ENCODE peak calls at places on chromosomes 7 and 10, in five cellular contexts. X is fibroblast of the aortic adventitia; L is left ventricle myocardium inferior; U is CD4-positive, CD25-positive, alpha-beta regulatory T cell; Q is cardiac fibroblast. G is an unnamed sample.

GRCh38 chr10:60358282-60358681 is 31.4 kb downstream of the ANK3 start:
- DNase-seq in U (no peak), L (no peak), X (no peak), Q (no peak), G (no peak)

GRCh38 chr7:244981-245380 is 45.0 kb upstream of the FOXL3 start:
- DNase-seq in Q (no peak), L (no peak), X (no peak), U (no peak), G (no peak)

GRCh38 chr10:101838416-101838970 is 5.1 kb downstream of the KCNIP2 start:
- DNase-seq in U (no peak), L (no peak), Q (no peak), X (no peak), G (no peak)

GRCh38 chr7:70829221-70830059 is 302.5 kb upstream of the GALNT17 start:
- DNase-seq in L (peak), Q (peak), X (peak), U (peak), G (no peak)

GRCh38 chr10:43980313-43980712 is 331.6 kb upstream of the ZNF32 start:
- DNase-seq in Q (no peak), X (no peak), U (peak), L (no peak), G (no peak)

GRCh38 chr10:118729641-118730258 is 25.0 kb downstream of the CACUL1 start:
- DNase-seq in U (peak), Q (no peak), L (no peak), X (no peak), G (no peak)

GRCh38 chr7:44664756-44665461 is 58.5 kb downstream of the OGDH start:
- DNase-seq in U (no peak), X (no peak), Q (no peak), L (no peak), G (no peak)

GRCh38 chr7:35652124-35652523 is 42.8 kb downstream of the HERPUD2 start:
- DNase-seq in U (peak), L (no peak), Q (no peak), X (no peak), G (no peak)

GRCh38 chr7:105806592-105807266 is 69.7 kb downstream of the ATXN7L1 start:
- DNase-seq in L (no peak), Q (peak), X (peak), U (peak), G (no peak)

GRCh38 chr7:31066516-31067130 is 14.5 kb downstream of the ADCYAP1R1 start:
- DNase-seq in Q (no peak), L (no peak), X (no peak), U (no peak), G (no peak)

GRCh38 chr7:151628846-151629604 is 109.3 kb upstream of the RHEB start:
- DNase-seq in U (no peak), Q (no peak), L (no peak), X (no peak), G (no peak)

GRCh38 chr7:129773328-129773731 is 161.8 kb downstream of the NRF1 start:
- DNase-seq in X (no peak), L (no peak), Q (no peak), U (no peak), G (no peak)

GRCh38 chr10:45555789-45556188 is 116.8 kb downstream of the ZFAND4 start:
- DNase-seq in Q (peak), X (peak), L (no peak), U (no peak), G (no peak)

GRCh38 chr10:98255146-98255877 is 12.7 kb downstream of the LOXL4 start:
- DNase-seq in X (no peak), Q (no peak), L (no peak), U (no peak), G (no peak)

GRCh38 chr10:67261300-67261797 is 335.5 kb downstream of the LRRTM3 start:
- DNase-seq in U (no peak), Q (no peak), L (no peak), X (no peak), G (no peak)

GRCh38 chr7:30647589-30647988 is 34.7 kb downstream of the CRHR2 start:
- DNase-seq in L (no peak), U (no peak), Q (no peak), X (no peak), G (no peak)

GRCh38 chr7:18457832-18458231 is 37.7 kb upstream of the HDAC9 start:
- DNase-seq in U (no peak), L (no peak), X (no peak), Q (no peak), G (no peak)

GRCh38 chr7:44046321-44047061 is 2.0 kb downstream of the DBNL start:
- DNase-seq in L (peak), Q (no peak), X (no peak), U (peak), G (no peak)

GRCh38 chr10:25063157-25063556 is 46.7 kb downstream of the THNSL1 start:
- DNase-seq in Q (no peak), U (no peak), X (no peak), L (no peak), G (no peak)

GRCh38 chr7:20344396-20344795 is 13.7 kb downstream of the ITGB8 start:
- DNase-seq in Q (no peak), L (no peak), X (no peak), U (no peak), G (no peak)

GRCh38 chr10:35916791-35917190 is 274.7 kb upstream of the FZD8 start:
- DNase-seq in U (no peak), L (no peak), X (no peak), Q (no peak), G (no peak)

GRCh38 chr10:35225204-35225603 is 98.6 kb downstream of the CREM start:
- DNase-seq in U (peak), Q (peak), X (no peak), L (no peak), G (no peak)

GRCh38 chr10:6274040-6274439 is 71.3 kb downstream of the PFKFB3 start:
- DNase-seq in Q (peak), L (no peak), U (no peak), X (peak), G (peak)

GRCh38 chr10:26296351-26296750 is 79.8 kb downstream of the GAD2 start:
- DNase-seq in U (no peak), L (no peak), X (no peak), Q (no peak), G (no peak)

GRCh38 chr7:85041599-85042216 is 145.1 kb downstream of the SEMA3D start:
- DNase-seq in U (peak), X (peak), Q (peak), L (peak), G (peak)

GRCh38 chr7:91636129-91636724 is 244.3 kb downstream of the MTERF1 start:
- DNase-seq in U (no peak), Q (peak), X (peak), L (no peak), G (no peak)

GRCh38 chr10:21173964-21174669 is 277.0 kb upstream of the NEBL start:
- DNase-seq in U (peak), X (no peak), L (peak), Q (peak), G (no peak)

GRCh38 chr10:97333351-97333600 is 1.3 kb downstream of the FRAT2 start:
- DNase-seq in X (peak), L (no peak), U (no peak), Q (peak), G (no peak)

GRCh38 chr7:17991866-17992648 is 35.6 kb downstream of the PRPS1L1 start:
- DNase-seq in U (peak), L (no peak), X (peak), Q (peak), G (no peak)

DNA sequence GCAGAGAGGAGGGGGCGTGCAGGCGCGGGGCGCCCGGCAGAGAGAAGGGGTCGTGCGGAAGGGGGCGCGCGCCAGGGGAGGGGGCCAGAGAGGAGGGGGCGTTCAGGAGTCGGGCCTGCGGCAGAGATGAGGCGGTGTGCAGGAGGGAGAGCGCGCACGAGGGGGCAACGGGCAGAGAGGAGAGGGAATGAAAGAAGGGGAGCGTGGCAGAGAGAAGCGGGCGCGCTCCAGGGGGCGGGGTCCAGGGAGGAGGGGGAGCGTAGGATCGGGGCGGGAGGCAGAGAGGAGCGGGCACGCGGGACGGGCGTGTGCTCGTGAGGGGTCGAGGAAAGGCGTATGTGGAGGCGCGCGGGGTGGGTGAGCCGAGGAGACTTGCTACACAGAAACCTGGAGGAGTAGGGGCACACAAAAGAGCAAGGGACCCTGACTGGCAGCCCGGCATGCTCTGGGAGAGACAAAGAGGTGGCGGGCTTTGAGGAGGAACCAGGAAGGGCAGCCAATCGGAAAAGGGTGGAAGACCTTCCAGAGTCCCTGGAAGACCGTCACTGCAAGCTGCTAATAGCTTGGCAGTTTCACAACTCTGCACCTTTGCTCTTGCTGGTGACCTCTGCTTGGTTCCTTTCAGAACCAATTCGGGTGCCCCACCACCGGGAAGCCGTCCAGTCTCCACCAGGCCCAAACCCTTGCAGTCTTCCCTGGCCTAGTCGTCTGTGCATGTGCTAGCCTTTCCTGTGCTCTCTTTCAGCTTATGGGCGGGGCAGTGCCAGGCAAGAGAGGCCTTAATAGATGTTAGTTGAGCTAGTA is 621 bp downstream of the DYDC2 start:
- DNase-seq in X (no peak), L (no peak), U (no peak), Q (no peak), G (no peak)
- H3K4me3 ChIP-seq in X (no peak), L (peak), U (no peak), Q (peak), G (peak)

GRCh38 chr7:135525426-135525825 is 15.5 kb upstream of the CNOT4 start:
- DNase-seq in L (no peak), U (no peak), Q (no peak), X (no peak), G (no peak)
- H3K4me3 ChIP-seq in L (no peak), U (no peak), Q (no peak), X (no peak), G (no peak)

GRCh38 chr7:23712368-23713284 is 2.6 kb downstream of the STK31 start:
- DNase-seq in L (no peak), U (peak), Q (peak), X (peak), G (peak)
- H3K4me3 ChIP-seq in L (no peak), U (no peak), Q (no peak), X (no peak), G (no peak)

DNA sequence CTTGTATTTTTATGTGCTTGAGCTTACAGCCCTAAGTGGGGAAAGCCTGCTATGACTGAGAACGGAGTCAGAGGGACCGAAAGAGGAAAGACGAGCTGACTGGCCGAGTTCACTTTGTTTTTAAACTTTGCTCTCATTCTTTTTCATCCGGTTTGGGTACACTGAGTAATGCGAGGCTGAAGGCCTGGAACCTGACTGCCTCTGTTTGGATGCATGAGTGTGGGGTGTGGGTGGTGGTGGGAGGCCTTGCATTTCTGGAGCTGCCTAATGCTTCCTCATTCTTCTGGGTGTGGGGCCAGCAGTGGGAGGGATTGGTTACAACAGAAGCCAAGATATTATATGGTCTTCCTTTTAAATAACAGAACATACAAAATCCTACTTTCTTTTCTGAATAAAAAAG is 155.5 kb downstream of the BUB3 start:
- DNase-seq in U (no peak), L (no peak), X (peak), Q (peak), G (peak)
- H3K4me3 ChIP-seq in U (no peak), L (no peak), X (no peak), Q (no peak), G (no peak)

GRCh38 chr7:94154182-94154581 is 150.0 kb upstream of the BET1 start:
- DNase-seq in U (no peak), X (no peak), Q (no peak), L (no peak), G (no peak)

GRCh38 chr7:94146408-94146807 is 142.3 kb upstream of the BET1 start:
- DNase-seq in Q (no peak), L (peak), X (no peak), U (no peak), G (no peak)

GRCh38 chr7:94154858-94155257 is 150.7 kb upstream of the BET1 start:
- DNase-seq in Q (no peak), X (no peak), U (no peak), L (no peak), G (no peak)

GRCh38 chr7:94145602-94146001 is 141.4 kb upstream of the BET1 start:
- DNase-seq in Q (peak), L (no peak), X (peak), U (no peak), G (peak)

GRCh38 chr7:94149776-94150545 is 145.8 kb upstream of the BET1 start:
- DNase-seq in L (no peak), U (no peak), Q (peak), X (no peak), G (no peak)
- H3K4me3 ChIP-seq in L (no peak), U (no peak), Q (no peak), X (no peak), G (no peak)

GRCh38 chr10:49116509-49117365 is 1.4 kb upstream of the VSTM4 start:
- DNase-seq in L (no peak), X (no peak), Q (no peak), U (no peak), G (no peak)

GRCh38 chr10:49117366-49117905 is 2.1 kb upstream of the VSTM4 start:
- DNase-seq in L (no peak), Q (no peak), X (no peak), U (no peak), G (no peak)

GRCh38 chr10:49114718-49115014 is 656 bp downstream of the VSTM4 start:
- DNase-seq in U (no peak), Q (no peak), L (no peak), X (no peak), G (no peak)

GRCh38 chr10:49115015-49115795 is at the start of gene VSTM4:
- DNase-seq in U (no peak), Q (peak), L (peak), X (peak), G (no peak)

DNA sequence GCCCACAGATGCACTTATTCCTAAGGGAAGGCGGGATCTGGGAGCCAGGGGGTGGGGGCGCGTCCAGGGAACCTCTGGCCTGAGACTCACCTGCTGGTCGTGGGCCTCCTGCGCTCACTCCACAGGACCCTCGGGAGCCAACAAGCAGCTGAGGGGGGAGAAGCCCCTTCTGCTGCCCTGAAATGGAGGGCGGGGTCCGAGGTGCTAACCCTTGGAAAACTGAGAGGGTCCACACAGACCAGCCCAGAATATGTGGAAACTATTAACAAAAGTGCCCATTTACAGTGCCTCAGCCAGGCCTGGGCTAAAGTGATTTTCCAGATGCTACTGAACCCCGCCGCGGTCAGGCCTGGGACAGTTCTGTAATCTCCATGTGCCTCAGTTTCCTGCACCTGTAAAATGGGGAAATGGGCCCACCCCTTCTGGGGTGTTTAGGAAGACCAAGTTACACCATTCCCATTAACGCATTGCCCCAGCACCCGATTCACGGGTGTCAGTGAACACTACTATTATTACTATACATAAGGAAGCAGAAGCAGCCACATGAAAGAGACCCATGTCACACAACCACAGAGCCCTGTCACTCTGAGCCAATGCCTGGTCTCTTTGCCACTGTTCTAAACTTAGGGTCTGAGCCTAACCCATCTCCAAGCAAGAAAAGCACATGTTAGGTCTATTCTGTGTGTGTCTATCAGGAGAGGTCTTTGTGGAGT is 630 bp upstream of the VSTM4 start:
- DNase-seq in U (peak), L (no peak), X (no peak), Q (no peak), G (no peak)
- H3K4me3 ChIP-seq in U (no peak), L (peak), X (peak), Q (peak), G (peak)

DNA sequence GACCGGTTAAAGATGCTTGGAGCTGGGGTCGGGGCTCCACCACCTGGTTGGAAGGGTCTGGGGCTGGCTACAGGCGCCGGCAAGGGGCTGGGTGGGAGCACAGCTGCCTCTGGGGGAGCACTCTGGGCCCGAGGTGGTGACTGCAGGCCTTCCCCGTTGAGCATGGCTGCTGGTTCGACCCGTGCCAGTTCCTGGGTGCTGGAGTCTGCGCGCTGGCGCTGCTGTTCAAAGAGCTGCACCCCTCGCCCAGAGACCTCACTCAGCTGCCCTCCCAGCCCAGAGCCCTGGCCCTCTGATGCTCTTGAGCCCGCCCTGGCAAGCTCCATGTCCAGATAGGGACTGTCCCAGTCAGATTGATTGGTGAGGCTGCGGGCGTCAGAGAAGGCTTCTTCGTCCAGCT is 7.0 kb upstream of the MYOZ1 start:
- DNase-seq in L (peak), X (no peak), Q (no peak), U (no peak), G (no peak)
- H3K4me3 ChIP-seq in L (peak), X (peak), Q (peak), U (no peak), G (peak)

GRCh38 chr7:114942443-114943175 is 20.7 kb downstream of the MDFIC start:
- DNase-seq in X (no peak), Q (no peak), U (no peak), L (no peak), G (no peak)

GRCh38 chr7:114943953-114944741 is 22.3 kb downstream of the MDFIC start:
- DNase-seq in U (no peak), X (no peak), L (no peak), Q (no peak), G (no peak)

GRCh38 chr7:114939484-114940097 is 17.7 kb downstream of the MDFIC start:
- DNase-seq in U (no peak), X (no peak), L (no peak), Q (no peak), G (no peak)

GRCh38 chr7:114943530-114943929 is 21.6 kb downstream of the MDFIC start:
- DNase-seq in U (no peak), Q (no peak), L (no peak), X (no peak), G (no peak)

DNA sequence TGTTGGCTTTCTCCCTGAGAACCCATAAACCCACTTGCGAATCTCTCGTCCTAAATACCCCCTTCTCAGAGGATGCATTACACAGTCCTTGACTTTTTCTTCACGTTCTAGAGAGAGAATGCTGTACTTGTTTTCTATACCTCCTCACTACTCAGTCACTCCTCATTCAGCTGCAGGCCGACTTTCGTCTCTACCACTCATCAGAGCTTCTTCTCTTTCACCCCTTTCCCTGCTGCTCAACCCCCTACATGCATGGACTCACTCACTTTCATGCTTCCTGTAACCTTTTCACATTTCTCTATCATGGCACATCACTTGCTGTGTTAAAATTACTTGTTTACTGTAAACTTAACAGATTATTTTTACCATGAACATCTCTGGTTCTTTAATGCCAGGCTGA is 19.8 kb downstream of the MDFIC start:
- DNase-seq in L (no peak), U (no peak), X (no peak), Q (no peak), G (no peak)
- H3K4me3 ChIP-seq in L (no peak), U (peak), X (no peak), Q (no peak), G (no peak)

G was measured in skeletal muscle cell.